ENCODE peak calls at places on chromosome 2, in four cellular contexts. One of them, this sample, is unnamed. For H3K27me3, the result is how much of the 10 kb centered on the place peaks cover.

GRCh38 chr2:127661949-127662510 is 13.3 kb downstream of the LIMS2 start:
- DNase-seq in fibroblast of lung: no peak
- DNase-seq in WERI-Rb-1: no peak
- DNase-seq in esophagus squamous epithelium: no peak
- DNase-seq in this sample: no peak

GRCh38 chr2:164542584-164543021 is 78.7 kb downstream of the GRB14 start:
- DNase-seq in WERI-Rb-1: no peak
- DNase-seq in esophagus squamous epithelium: no peak
- DNase-seq in fibroblast of lung: peak
- DNase-seq in this sample: no peak

GRCh38 chr2:109466674-109467575 is 146.8 kb downstream of the SEPTIN10 start:
- DNase-seq in WERI-Rb-1: no peak
- DNase-seq in fibroblast of lung: peak
- DNase-seq in esophagus squamous epithelium: no peak
- DNase-seq in this sample: no peak

GRCh38 chr2:11753452-11753885 is 7.0 kb downstream of the LPIN1 start:
- DNase-seq in WERI-Rb-1: no peak
- DNase-seq in esophagus squamous epithelium: no peak
- DNase-seq in fibroblast of lung: peak
- DNase-seq in this sample: peak

GRCh38 chr2:226423498-226423960 is 376.1 kb downstream of the IRS1 start:
- DNase-seq in esophagus squamous epithelium: no peak
- DNase-seq in WERI-Rb-1: no peak
- DNase-seq in fibroblast of lung: peak
- DNase-seq in this sample: peak

GRCh38 chr2:172745636-172746035 is 10.0 kb downstream of the RAPGEF4 start:
- DNase-seq in fibroblast of lung: peak
- DNase-seq in WERI-Rb-1: no peak
- DNase-seq in esophagus squamous epithelium: no peak
- DNase-seq in this sample: no peak

GRCh38 chr2:216216951-216217903 is 108.1 kb downstream of the XRCC5 start:
- DNase-seq in fibroblast of lung: peak
- DNase-seq in esophagus squamous epithelium: no peak
- DNase-seq in WERI-Rb-1: no peak
- DNase-seq in this sample: no peak

GRCh38 chr2:181570833-181571661 is 85.9 kb downstream of the CERKL start:
- DNase-seq in WERI-Rb-1: no peak
- DNase-seq in fibroblast of lung: peak
- DNase-seq in esophagus squamous epithelium: no peak
- DNase-seq in this sample: no peak

GRCh38 chr2:189305291-189305943 is 125.9 kb upstream of the COL5A2 start:
- DNase-seq in fibroblast of lung: peak
- DNase-seq in esophagus squamous epithelium: no peak
- DNase-seq in WERI-Rb-1: no peak
- DNase-seq in this sample: no peak

GRCh38 chr2:207176245-207176644 is 10.5 kb upstream of the KLF7 start:
- DNase-seq in fibroblast of lung: no peak
- DNase-seq in esophagus squamous epithelium: no peak
- DNase-seq in WERI-Rb-1: no peak
- DNase-seq in this sample: no peak

GRCh38 chr2:120765911-120766757 is 30.5 kb downstream of the GLI2 start:
- DNase-seq in esophagus squamous epithelium: no peak
- DNase-seq in WERI-Rb-1: no peak
- DNase-seq in fibroblast of lung: peak
- DNase-seq in this sample: no peak

GRCh38 chr2:149465873-149466272 is 121.7 kb downstream of the MMADHC start:
- DNase-seq in esophagus squamous epithelium: no peak
- DNase-seq in fibroblast of lung: no peak
- DNase-seq in WERI-Rb-1: no peak
- DNase-seq in this sample: no peak

GRCh38 chr2:239305771-239306170 is 95.0 kb downstream of the HDAC4 start:
- DNase-seq in WERI-Rb-1: no peak
- DNase-seq in esophagus squamous epithelium: no peak
- DNase-seq in fibroblast of lung: no peak
- DNase-seq in this sample: no peak

GRCh38 chr2:234363647-234364294 is 133.1 kb downstream of the ARL4C start:
- DNase-seq in fibroblast of lung: no peak
- DNase-seq in esophagus squamous epithelium: no peak
- DNase-seq in WERI-Rb-1: no peak
- DNase-seq in this sample: no peak

GRCh38 chr2:36445191-36445590 is 89.6 kb downstream of the CRIM1 start:
- DNase-seq in WERI-Rb-1: no peak
- DNase-seq in esophagus squamous epithelium: no peak
- DNase-seq in fibroblast of lung: peak
- DNase-seq in this sample: no peak

GRCh38 chr2:10449838-10450691 is 1.9 kb upstream of the ODC1 start:
- DNase-seq in fibroblast of lung: peak
- DNase-seq in WERI-Rb-1: no peak
- DNase-seq in esophagus squamous epithelium: no peak
- DNase-seq in this sample: no peak

GRCh38 chr2:28449489-28450395 is 46.1 kb upstream of the PLB1 start:
- DNase-seq in fibroblast of lung: peak
- DNase-seq in WERI-Rb-1: no peak
- DNase-seq in esophagus squamous epithelium: no peak
- DNase-seq in this sample: peak

DNA sequence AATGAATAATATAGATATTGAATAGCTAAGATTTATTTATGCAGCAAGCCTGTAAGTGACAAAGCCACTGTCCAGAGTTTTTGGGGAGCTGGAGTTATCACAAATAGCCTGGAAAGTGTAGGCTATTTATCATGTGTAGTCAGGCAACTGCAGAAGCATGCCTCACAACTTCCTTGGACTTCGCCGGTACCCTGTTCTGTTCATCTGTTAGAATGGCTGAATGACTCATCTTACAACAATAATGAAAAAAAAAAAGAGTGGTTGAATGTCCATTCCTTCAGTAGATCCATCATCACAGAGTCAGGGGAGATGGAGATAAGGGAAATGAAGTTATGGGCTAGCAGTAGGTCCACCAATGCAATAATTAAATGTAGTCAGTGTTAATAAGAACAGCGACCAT is 24.0 kb upstream of the ATP5MC3 start:
- DNase-seq in fibroblast of lung: peak
- DNase-seq in esophagus squamous epithelium: no peak
- DNase-seq in WERI-Rb-1: no peak
- DNase-seq in this sample: no peak
- H3K27me3 ChIP-seq in fibroblast of lung: under half
- H3K27me3 ChIP-seq in esophagus squamous epithelium: under half
- H3K27me3 ChIP-seq in WERI-Rb-1: under half
- H3K27me3 ChIP-seq in this sample: under half

GRCh38 chr2:235567842-235568241 is 74.0 kb downstream of the AGAP1 start:
- DNase-seq in WERI-Rb-1: no peak
- DNase-seq in esophagus squamous epithelium: no peak
- DNase-seq in fibroblast of lung: no peak
- DNase-seq in this sample: no peak

GRCh38 chr2:235563056-235563777 is 69.4 kb downstream of the AGAP1 start:
- DNase-seq in WERI-Rb-1: no peak
- DNase-seq in fibroblast of lung: no peak
- DNase-seq in esophagus squamous epithelium: no peak
- DNase-seq in this sample: no peak

GRCh38 chr2:235566931-235567495 is 73.2 kb downstream of the AGAP1 start:
- DNase-seq in WERI-Rb-1: no peak
- DNase-seq in esophagus squamous epithelium: no peak
- DNase-seq in fibroblast of lung: no peak
- DNase-seq in this sample: no peak

GRCh38 chr2:235562065-235562747 is 68.4 kb downstream of the AGAP1 start:
- DNase-seq in fibroblast of lung: no peak
- DNase-seq in WERI-Rb-1: no peak
- DNase-seq in esophagus squamous epithelium: no peak
- DNase-seq in this sample: no peak

GRCh38 chr2:235564884-235565530 is 71.2 kb downstream of the AGAP1 start:
- DNase-seq in WERI-Rb-1: no peak
- DNase-seq in esophagus squamous epithelium: no peak
- DNase-seq in fibroblast of lung: no peak
- DNase-seq in this sample: no peak
- TF ChIP-seq CTCF in WERI-Rb-1: no peak
- TF ChIP-seq CTCF in esophagus squamous epithelium: no peak
- TF ChIP-seq CTCF in fibroblast of lung: no peak
- TF ChIP-seq CTCF in this sample: no peak

GRCh38 chr2:66578067-66578852 is 143.3 kb downstream of the MEIS1 start:
- DNase-seq in WERI-Rb-1: no peak
- DNase-seq in esophagus squamous epithelium: no peak
- DNase-seq in fibroblast of lung: no peak
- DNase-seq in this sample: no peak

GRCh38 chr2:66574701-66575624 is 140.0 kb downstream of the MEIS1 start:
- DNase-seq in WERI-Rb-1: peak
- DNase-seq in fibroblast of lung: peak
- DNase-seq in esophagus squamous epithelium: no peak
- DNase-seq in this sample: no peak

GRCh38 chr2:66575625-66576371 is 140.9 kb downstream of the MEIS1 start:
- DNase-seq in esophagus squamous epithelium: no peak
- DNase-seq in WERI-Rb-1: peak
- DNase-seq in fibroblast of lung: peak
- DNase-seq in this sample: no peak

GRCh38 chr2:66577331-66578041 is 142.6 kb downstream of the MEIS1 start:
- DNase-seq in esophagus squamous epithelium: no peak
- DNase-seq in fibroblast of lung: no peak
- DNase-seq in WERI-Rb-1: peak
- DNase-seq in this sample: no peak

GRCh38 chr2:66576381-66577330 is 141.7 kb downstream of the MEIS1 start:
- DNase-seq in esophagus squamous epithelium: no peak
- DNase-seq in WERI-Rb-1: no peak
- DNase-seq in fibroblast of lung: peak
- DNase-seq in this sample: no peak
- H3K27me3 ChIP-seq in esophagus squamous epithelium: under half
- H3K27me3 ChIP-seq in WERI-Rb-1: half or more
- H3K27me3 ChIP-seq in fibroblast of lung: under half
- H3K27me3 ChIP-seq in this sample: under half

GRCh38 chr2:71933467-71934319 is 214.0 kb downstream of the CYP26B1 start:
- DNase-seq in esophagus squamous epithelium: no peak
- DNase-seq in fibroblast of lung: peak
- DNase-seq in WERI-Rb-1: peak
- DNase-seq in this sample: peak
- TF ChIP-seq CTCF in esophagus squamous epithelium: peak
- TF ChIP-seq CTCF in fibroblast of lung: no peak
- TF ChIP-seq CTCF in WERI-Rb-1: peak
- TF ChIP-seq CTCF in this sample: no peak

GRCh38 chr2:26542676-26543505 is 65.0 kb upstream of the OTOF start:
- DNase-seq in WERI-Rb-1: no peak
- DNase-seq in fibroblast of lung: no peak
- DNase-seq in esophagus squamous epithelium: no peak
- DNase-seq in this sample: no peak
- H3K27me3 ChIP-seq in WERI-Rb-1: under half
- H3K27me3 ChIP-seq in fibroblast of lung: under half
- H3K27me3 ChIP-seq in esophagus squamous epithelium: under half
- H3K27me3 ChIP-seq in this sample: under half